ENCODE peak calls at places on chromosomes 11 and 22, in eight cellular contexts. N, A, Y, W, X, K, L and R are unnamed samples.

GRCh38 chr11:110027627-110028371 is 65.4 kb upstream of the ZC3H12C start:
- DNase-seq in Y (no peak), W (no peak), N (peak), K (no peak), X (no peak), A (no peak), L (no peak), R (no peak)

GRCh38 chr11:2943711-2944118 is 14.5 kb upstream of the PHLDA2 start:
- DNase-seq in K (no peak), A (no peak), N (no peak), L (no peak), W (no peak), Y (no peak), X (no peak), R (no peak)

GRCh38 chr22:27654536-27655445 is 146.8 kb downstream of the MN1 start:
- DNase-seq in N (no peak), K (no peak), Y (no peak), A (no peak), W (no peak), L (peak), X (no peak), R (no peak)

GRCh38 chr11:80782135-80782885 is 1341.5 kb upstream of the TENM4 start:
- DNase-seq in K (peak), W (no peak), N (no peak), Y (no peak), L (no peak), X (no peak), A (no peak), R (no peak)

GRCh38 chr22:42704896-42705295 is 15.8 kb downstream of the A4GALT start:
- DNase-seq in K (no peak), N (no peak), X (no peak), A (no peak), L (no peak), W (no peak), Y (no peak), R (no peak)

GRCh38 chr11:115158053-115158452 is 346.2 kb downstream of the CADM1 start:
- DNase-seq in L (no peak), K (no peak), W (no peak), A (no peak), X (no peak), N (no peak), Y (no peak), R (no peak)

GRCh38 chr11:122097419-122098001 is 18.5 kb downstream of the BLID start:
- DNase-seq in K (no peak), X (no peak), W (peak), L (peak), N (no peak), A (no peak), Y (peak), R (no peak)

GRCh38 chr11:108912587-108912986 is 247.7 kb downstream of the DDX10 start:
- DNase-seq in L (peak), A (no peak), W (peak), X (no peak), K (no peak), Y (no peak), N (no peak), R (no peak)

GRCh38 chr11:127223633-127224032 is 223.1 kb upstream of the KIRREL3 start:
- DNase-seq in N (no peak), W (no peak), X (no peak), L (no peak), A (no peak), K (no peak), Y (no peak), R (no peak)

GRCh38 chr22:24107668-24108067 is 73.6 kb upstream of the SUSD2 start:
- DNase-seq in K (no peak), X (peak), A (peak), W (peak), L (peak), Y (peak), N (no peak), R (peak)

GRCh38 chr11:79076526-79077115 is 364.2 kb downstream of the TENM4 start:
- DNase-seq in K (peak), Y (peak), X (no peak), A (peak), N (no peak), W (peak), L (peak), R (no peak)